ENCODE peak calls at places on chromosomes 11 and 22, in five cellular contexts. O is esophagus squamous epithelium, F is right lobe of liver, M is adrenal gland, Z is A549. L is an unnamed sample.

GRCh38 chr11:108693852-108694251 is 29.0 kb downstream of the DDX10 start:
- DNase-seq in O (no peak), Z (no peak), F (no peak), M (no peak), L (no peak)

GRCh38 chr11:118081241-118081958 is 4.5 kb downstream of the TMPRSS4 start:
- DNase-seq in F (no peak), M (no peak), Z (no peak), O (no peak), L (no peak)

GRCh38 chr22:19631899-19632670 is 82.2 kb upstream of the SEPTIN5 start:
- DNase-seq in F (no peak), Z (peak), M (no peak), O (no peak), L (no peak)

GRCh38 chr11:34644669-34645406 is 23.9 kb downstream of the EHF start:
- DNase-seq in M (no peak), Z (no peak), O (no peak), F (no peak), L (no peak)

GRCh38 chr11:81359476-81359875 is 1374.2 kb downstream of the FAM181B start:
- DNase-seq in F (no peak), Z (no peak), M (no peak), O (no peak), L (no peak)

GRCh38 chr11:35814720-35815305 is 129.0 kb upstream of the LDLRAD3 start:
- DNase-seq in M (no peak), F (no peak), Z (no peak), O (no peak), L (no peak)

GRCh38 chr11:12950681-12951080 is 58.4 kb upstream of the RASSF10 start:
- DNase-seq in Z (no peak), F (no peak), M (no peak), O (no peak), L (no peak)

GRCh38 chr11:5288108-5288911 is 13.4 kb downstream of the OR51B4 start:
- DNase-seq in O (no peak), Z (no peak), M (peak), F (no peak), L (no peak)

GRCh38 chr22:45577746-45578523 is 75.3 kb downstream of the FBLN1 start:
- DNase-seq in M (peak), Z (peak), O (no peak), F (peak), L (peak)

DNA sequence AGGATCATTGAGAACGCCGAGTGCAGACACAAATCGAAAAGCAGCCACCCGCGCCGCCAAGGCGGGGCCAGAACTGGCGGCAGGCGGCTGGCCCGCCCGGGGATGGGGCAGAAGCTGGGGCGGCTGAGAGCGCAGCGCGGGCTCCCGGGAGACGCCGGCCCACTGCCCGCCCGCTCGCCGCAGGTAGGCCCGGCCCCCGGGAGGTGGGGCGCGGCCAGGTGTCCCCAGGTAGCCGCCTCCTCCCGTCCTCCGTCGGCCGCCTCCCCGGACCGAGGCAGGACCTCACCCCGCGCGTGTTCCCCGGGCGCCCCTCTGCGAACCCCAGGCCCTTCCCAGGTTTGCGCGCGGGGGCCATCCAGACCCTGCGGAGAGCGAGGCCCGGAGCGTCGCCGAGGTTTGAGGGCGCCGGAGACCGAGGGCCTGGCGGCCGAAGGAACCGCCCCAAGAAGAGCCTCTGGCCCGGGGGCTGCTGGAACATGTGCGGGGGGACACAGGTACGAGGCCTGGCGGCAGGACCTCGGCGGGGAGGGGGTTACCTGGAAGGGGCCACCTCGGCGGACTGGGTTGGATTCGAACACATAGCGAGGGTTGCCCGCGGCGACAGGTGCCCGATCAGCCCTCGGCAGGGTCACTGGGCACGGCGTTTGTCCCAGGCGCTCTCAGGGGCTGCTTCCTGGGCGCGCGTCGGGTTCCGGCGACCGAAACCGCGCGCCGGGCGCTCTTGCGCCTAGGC is at the start of gene PRRG4:
- DNase-seq in F (peak), O (no peak), M (peak), Z (no peak), L (peak)
- TF ChIP-seq POLR2A in F (peak), O (no peak), M (peak), Z (no peak), L (no peak)

GRCh38 chr22:50008151-50009040 is 4.2 kb downstream of the IL17REL start:
- DNase-seq in O (no peak), F (no peak), M (no peak), Z (no peak), L (no peak)

GRCh38 chr22:50011447-50012200 is 941 bp downstream of the IL17REL start:
- DNase-seq in F (no peak), O (no peak), Z (no peak), M (no peak), L (peak)

GRCh38 chr22:50009251-50009650 is 3.3 kb downstream of the IL17REL start:
- DNase-seq in O (no peak), M (no peak), Z (no peak), F (no peak), L (no peak)

GRCh38 chr22:50010676-50011446 is 1.7 kb downstream of the IL17REL start:
- DNase-seq in O (no peak), M (no peak), Z (no peak), F (no peak), L (peak)

GRCh38 chr22:50009765-50010675 is 2.5 kb downstream of the IL17REL start:
- DNase-seq in M (no peak), Z (no peak), O (no peak), F (peak), L (no peak)
- TF ChIP-seq POLR2A in M (no peak), Z (no peak), O (no peak), F (no peak), L (no peak)

GRCh38 chr11:60952742-60953170 is 780 bp upstream of the SLC15A3 start:
- DNase-seq in Z (no peak), F (no peak), M (no peak), O (no peak), L (no peak)
- TF ChIP-seq POLR2A in Z (no peak), F (no peak), M (no peak), O (no peak), L (peak)

GRCh38 chr11:6611092-6612007 is 666 bp downstream of the TAF10 start:
- DNase-seq in M (peak), Z (no peak), O (no peak), F (peak), L (no peak)
- TF ChIP-seq POLR2A in M (no peak), Z (no peak), O (no peak), F (no peak), L (no peak)

L was measured in GM12891.